ENCODE peak calls at places on chromosomes 7 and 10, in four cellular contexts. One of them, this sample, is unnamed.

GRCh38 chr7:94400643-94401042 is 5.9 kb downstream of the COL1A2 start:
- DNase-seq in K562: no peak
- DNase-seq in WTC11: no peak
- DNase-seq in HepG2: no peak
- DNase-seq in this sample: no peak

GRCh38 chr10:121436630-121437311 is 161.5 kb downstream of the FGFR2 start:
- DNase-seq in WTC11: no peak
- DNase-seq in HepG2: peak; percentile 28
- DNase-seq in K562: no peak
- DNase-seq in this sample: no peak

GRCh38 chr10:33015798-33016547 is 57.9 kb upstream of the ITGB1 start:
- DNase-seq in K562: no peak
- DNase-seq in WTC11: no peak
- DNase-seq in HepG2: no peak
- DNase-seq in this sample: no peak

GRCh38 chr7:93092757-93093370 is 24.9 kb downstream of the SAMD9 start:
- DNase-seq in WTC11: no peak
- DNase-seq in HepG2: peak; percentile 15
- DNase-seq in K562: peak; percentile 8
- DNase-seq in this sample: no peak

GRCh38 chr7:112864380-112864779 is 74.2 kb upstream of the TMEM168 start:
- DNase-seq in HepG2: no peak
- DNase-seq in WTC11: no peak
- DNase-seq in K562: no peak
- DNase-seq in this sample: no peak

GRCh38 chr7:81715984-81716588 is 53.8 kb downstream of the HGF start:
- DNase-seq in K562: no peak
- DNase-seq in HepG2: peak; percentile 1
- DNase-seq in WTC11: no peak
- DNase-seq in this sample: no peak

GRCh38 chr10:106360870-106361269 is 803.6 kb downstream of the SORCS1 start:
- DNase-seq in K562: no peak
- DNase-seq in WTC11: no peak
- DNase-seq in HepG2: no peak
- DNase-seq in this sample: no peak

GRCh38 chr7:45182856-45183710 is 25.5 kb downstream of the RAMP3 start:
- DNase-seq in WTC11: no peak
- DNase-seq in K562: no peak
- DNase-seq in HepG2: no peak
- DNase-seq in this sample: no peak

GRCh38 chr7:134567368-134567767 is 18.5 kb downstream of the AKR1B15 start:
- DNase-seq in WTC11: no peak
- DNase-seq in HepG2: no peak
- DNase-seq in K562: no peak
- DNase-seq in this sample: no peak

GRCh38 chr10:69974551-69975155 is 78.0 kb upstream of the MACROH2A2 start:
- DNase-seq in K562: no peak
- DNase-seq in HepG2: no peak
- DNase-seq in WTC11: no peak
- DNase-seq in this sample: no peak

GRCh38 chr7:102874166-102874829 is 38.5 kb upstream of the LRRC17 start:
- DNase-seq in K562: no peak
- DNase-seq in WTC11: no peak
- DNase-seq in HepG2: peak; percentile 73
- DNase-seq in this sample: peak; percentile 51

GRCh38 chr7:21547511-21547910 is 4.7 kb downstream of the DNAH11 start:
- DNase-seq in WTC11: no peak
- DNase-seq in HepG2: no peak
- DNase-seq in K562: no peak
- DNase-seq in this sample: no peak

GRCh38 chr10:109343293-109343692 is 580.0 kb downstream of the XPNPEP1 start:
- DNase-seq in K562: no peak
- DNase-seq in WTC11: no peak
- DNase-seq in HepG2: no peak
- DNase-seq in this sample: no peak

GRCh38 chr10:3886191-3886590 is 101.2 kb upstream of the KLF6 start:
- DNase-seq in HepG2: no peak
- DNase-seq in K562: peak; percentile 41
- DNase-seq in WTC11: peak; percentile 67
- DNase-seq in this sample: no peak

GRCh38 chr10:7546365-7546967 is 120.3 kb downstream of the ITIH5 start:
- DNase-seq in HepG2: no peak
- DNase-seq in WTC11: no peak
- DNase-seq in K562: no peak
- DNase-seq in this sample: no peak

GRCh38 chr10:33749042-33749441 is 414.6 kb upstream of the NRP1 start:
- DNase-seq in WTC11: no peak
- DNase-seq in HepG2: no peak
- DNase-seq in K562: no peak
- DNase-seq in this sample: no peak

GRCh38 chr10:78901694-78902093 is 167.1 kb upstream of the ZMIZ1 start:
- DNase-seq in WTC11: no peak
- DNase-seq in K562: no peak
- DNase-seq in HepG2: no peak
- DNase-seq in this sample: no peak

GRCh38 chr10:1687606-1688005 is 49.7 kb downstream of the ADARB2 start:
- DNase-seq in K562: no peak
- DNase-seq in WTC11: no peak
- DNase-seq in HepG2: no peak
- DNase-seq in this sample: no peak

GRCh38 chr10:25701651-25702050 is 232.4 kb upstream of the MYO3A start:
- DNase-seq in WTC11: peak; percentile 46
- DNase-seq in HepG2: no peak
- DNase-seq in K562: no peak
- DNase-seq in this sample: no peak

GRCh38 chr10:110672580-110672919 is 28.4 kb downstream of the RBM20 start:
- DNase-seq in HepG2: no peak
- DNase-seq in WTC11: no peak
- DNase-seq in K562: no peak
- DNase-seq in this sample: no peak

GRCh38 chr7:116354546-116355422 is 144.4 kb downstream of the TES start:
- DNase-seq in WTC11: no peak
- DNase-seq in HepG2: peak; percentile 12
- DNase-seq in K562: peak; percentile 66
- DNase-seq in this sample: no peak

DNA sequence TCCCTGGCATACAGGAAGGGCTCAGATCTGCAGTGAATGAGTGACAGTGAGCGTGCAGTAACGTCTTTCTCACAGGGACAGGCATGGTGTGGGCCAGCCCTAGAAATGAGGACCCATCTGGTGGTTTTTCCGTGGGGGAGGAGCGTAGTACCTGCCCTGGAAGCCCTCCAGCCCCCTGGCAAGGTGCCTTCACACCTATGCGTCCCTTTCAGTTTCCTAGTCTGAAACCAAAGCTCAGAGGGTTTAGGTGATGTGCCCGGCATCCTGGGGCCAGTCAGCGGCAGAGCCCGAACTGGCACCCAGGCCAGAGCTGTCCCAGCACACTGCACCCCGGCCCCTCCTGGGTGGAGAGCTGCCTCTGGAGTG is 4.3 kb downstream of the SPOCK2 start:
- DNase-seq in WTC11: no peak
- DNase-seq in K562: no peak
- DNase-seq in HepG2: no peak
- DNase-seq in this sample: no peak
- TF ChIP-seq NR2C2 in WTC11: no peak
- TF ChIP-seq NR2C2 in K562: no peak
- TF ChIP-seq NR2C2 in HepG2: no peak
- TF ChIP-seq NR2C2 in this sample: no peak

GRCh38 chr7:46256870-46257528 is 335.9 kb upstream of the IGFBP3 start:
- DNase-seq in K562: no peak
- DNase-seq in WTC11: no peak
- DNase-seq in HepG2: no peak
- DNase-seq in this sample: no peak
- TF ChIP-seq NR2C2 in K562: no peak
- TF ChIP-seq NR2C2 in WTC11: no peak
- TF ChIP-seq NR2C2 in HepG2: no peak
- TF ChIP-seq NR2C2 in this sample: no peak

DNA sequence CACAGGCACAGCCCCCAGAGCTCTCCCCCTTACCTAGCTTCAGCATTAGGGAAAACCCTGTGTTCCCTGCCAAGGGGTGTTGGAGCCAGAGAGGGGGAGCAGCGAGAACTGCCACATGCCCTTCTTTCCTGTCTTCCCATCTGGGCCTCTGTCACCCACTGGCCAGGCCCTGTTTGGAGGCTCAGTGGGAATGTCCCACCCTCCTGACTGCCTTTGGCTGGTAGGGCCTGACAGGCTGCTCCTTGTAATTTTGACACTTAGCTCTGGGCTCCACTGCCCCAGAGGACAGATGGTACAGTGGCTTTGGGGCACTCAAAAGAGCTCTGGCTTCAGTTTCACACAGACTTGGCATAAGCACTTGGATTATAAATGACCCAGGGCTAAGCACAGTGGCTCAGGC is 50.6 kb downstream of the GRID2IP start:
- DNase-seq in K562: no peak
- DNase-seq in HepG2: no peak
- DNase-seq in WTC11: no peak
- DNase-seq in this sample: no peak
- TF ChIP-seq NR2C2 in K562: no peak
- TF ChIP-seq NR2C2 in HepG2: no peak
- TF ChIP-seq NR2C2 in WTC11: no peak
- TF ChIP-seq NR2C2 in this sample: no peak

GRCh38 chr7:100471021-100471420 is 7.0 kb upstream of the SPACDR start:
- DNase-seq in WTC11: no peak
- DNase-seq in HepG2: no peak
- DNase-seq in K562: no peak
- DNase-seq in this sample: no peak

GRCh38 chr7:100472854-100473499 is 6.0 kb downstream of the TSC22D4 start:
- DNase-seq in HepG2: no peak
- DNase-seq in WTC11: no peak
- DNase-seq in K562: peak; percentile 90
- DNase-seq in this sample: no peak

GRCh38 chr7:100475549-100475948 is 3.5 kb downstream of the TSC22D4 start:
- DNase-seq in K562: peak; percentile 92
- DNase-seq in HepG2: no peak
- DNase-seq in WTC11: no peak
- DNase-seq in this sample: no peak

GRCh38 chr7:100469227-100470044 is 5.4 kb upstream of the SPACDR start:
- DNase-seq in K562: peak; percentile 88
- DNase-seq in HepG2: peak; percentile 51
- DNase-seq in WTC11: peak; percentile 95
- DNase-seq in this sample: no peak

GRCh38 chr7:100472121-100472851 is 6.7 kb downstream of the TSC22D4 start:
- DNase-seq in HepG2: no peak
- DNase-seq in WTC11: no peak
- DNase-seq in K562: no peak
- DNase-seq in this sample: no peak
- TF ChIP-seq NR2C2 in HepG2: no peak
- TF ChIP-seq NR2C2 in WTC11: no peak
- TF ChIP-seq NR2C2 in K562: no peak
- TF ChIP-seq NR2C2 in this sample: no peak

DNA sequence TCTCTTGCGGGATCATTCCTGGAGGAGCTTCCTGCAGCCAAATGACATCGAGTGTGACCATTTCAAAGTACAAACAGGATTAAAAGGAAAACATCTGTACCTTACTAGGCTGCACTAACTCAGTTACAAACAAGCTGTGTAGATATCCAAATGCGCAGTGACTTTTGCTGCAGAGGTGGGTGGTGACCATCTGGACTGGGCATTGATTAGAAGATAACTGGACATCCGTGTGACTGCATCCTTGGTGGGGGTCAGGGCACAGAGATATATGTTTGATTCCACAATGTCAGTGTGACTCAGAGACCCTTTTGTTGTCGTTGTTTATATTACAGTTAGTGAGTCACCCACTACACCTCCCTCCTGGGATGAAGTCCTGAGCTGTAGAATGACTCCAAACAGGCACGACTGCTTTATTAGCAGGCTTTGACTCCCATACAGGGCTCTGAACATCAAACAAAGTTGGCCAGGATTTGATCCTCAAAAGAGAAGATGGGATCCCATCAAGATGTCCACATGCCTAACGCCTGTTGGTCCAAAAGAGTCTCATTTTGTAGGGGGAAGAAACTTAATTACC is 56.7 kb upstream of the SDK1 start:
- DNase-seq in K562: no peak
- DNase-seq in WTC11: no peak
- DNase-seq in HepG2: peak; percentile 56
- DNase-seq in this sample: no peak
- TF ChIP-seq NR2C2 in K562: no peak
- TF ChIP-seq NR2C2 in WTC11: no peak
- TF ChIP-seq NR2C2 in HepG2: no peak
- TF ChIP-seq NR2C2 in this sample: no peak

GRCh38 chr10:95392250-95392584 is 101.4 kb upstream of the PDLIM1 start:
- DNase-seq in K562: no peak
- DNase-seq in WTC11: no peak
- DNase-seq in HepG2: no peak
- DNase-seq in this sample: no peak
- TF ChIP-seq NR2C2 in K562: no peak
- TF ChIP-seq NR2C2 in WTC11: no peak
- TF ChIP-seq NR2C2 in HepG2: no peak
- TF ChIP-seq NR2C2 in this sample: no peak

GRCh38 chr7:96663457-96663856 is 46.2 kb downstream of the SEM1 start:
- DNase-seq in K562: no peak
- DNase-seq in HepG2: no peak
- DNase-seq in WTC11: no peak
- DNase-seq in this sample: peak; percentile 25
- TF ChIP-seq NR2C2 in K562: no peak
- TF ChIP-seq NR2C2 in HepG2: no peak
- TF ChIP-seq NR2C2 in WTC11: no peak
- TF ChIP-seq NR2C2 in this sample: no peak

DNA sequence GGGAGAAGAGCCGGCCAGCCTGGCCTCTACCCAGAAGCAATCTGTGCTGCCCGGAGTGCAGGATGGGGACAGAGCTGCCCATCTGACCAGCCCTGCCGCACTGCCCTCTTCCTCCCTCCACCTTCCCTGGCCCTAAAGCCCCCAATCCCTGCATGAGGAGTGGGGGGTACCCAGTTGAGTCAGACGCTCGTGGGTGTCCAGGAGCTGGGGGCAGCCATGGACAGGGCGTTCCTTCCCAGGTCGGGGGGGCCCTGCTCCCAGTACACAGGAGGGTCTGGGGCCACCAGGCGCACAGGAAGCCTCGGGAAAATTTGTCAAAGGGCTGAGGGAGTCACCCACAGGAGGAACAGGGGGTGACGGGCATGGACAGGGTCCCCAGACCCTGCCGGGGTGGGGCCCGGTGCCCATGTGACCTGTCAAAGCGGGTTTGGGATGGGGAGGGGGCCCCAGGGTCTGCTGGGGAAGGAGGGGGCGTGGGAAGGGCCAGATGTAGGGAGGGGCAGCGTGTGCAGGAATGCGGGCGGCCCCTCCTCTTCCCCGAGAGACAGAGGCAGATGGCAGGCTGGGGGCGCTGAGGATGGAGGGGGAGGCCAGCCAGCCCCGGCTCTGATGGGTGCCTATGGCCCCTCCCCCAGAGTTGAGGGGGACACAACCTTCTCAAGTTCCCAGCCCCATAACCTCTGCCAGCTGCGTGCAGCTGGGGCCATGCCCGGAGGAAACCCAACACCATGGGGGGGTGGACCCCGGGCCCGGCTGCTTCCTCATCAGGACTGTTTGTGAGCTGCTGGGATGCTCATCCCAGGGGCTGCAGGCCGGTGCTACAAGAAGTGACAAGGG is 21.5 kb upstream of the GRIFIN start:
- DNase-seq in K562: no peak
- DNase-seq in HepG2: no peak
- DNase-seq in WTC11: no peak
- DNase-seq in this sample: no peak
- TF ChIP-seq NR2C2 in K562: no peak
- TF ChIP-seq NR2C2 in HepG2: no peak
- TF ChIP-seq NR2C2 in WTC11: no peak
- TF ChIP-seq NR2C2 in this sample: no peak

This sample was measured in GM12878.